ENCODE peak calls at places on chromosome 20, in nine cellular contexts. L is cardiac muscle cell, G is endothelial cell, D is spleen, B is PC-9, E is fibroblast of lung, C is nephron progenitor cell, Q is A549, O is AG09319. I is an unnamed sample.

GRCh38 chr20:49511788-49512525 is 29.5 kb upstream of the KCNB1 start:
- DNase-seq in G (no peak), B (no peak), O (no peak), Q (no peak), L (no peak), C (no peak), D (no peak), E (no peak), I (no peak)

GRCh38 chr20:45983279-45983743 is 11.3 kb upstream of the ZNF335 start:
- DNase-seq in D (no peak), B (no peak), L (no peak), C (no peak), G (no peak), Q (no peak), E (no peak), O (no peak), I (no peak)

GRCh38 chr20:61611401-61611800 is 359.3 kb downstream of the CDH4 start:
- DNase-seq in O (no peak), G (no peak), C (no peak), L (no peak), B (no peak), E (no peak), D (no peak), Q (no peak), I (no peak)

GRCh38 chr20:31708839-31709534 is 13.7 kb downstream of the BCL2L1 start:
- DNase-seq in B (no peak), C (no peak), D (peak), G (no peak), E (no peak), O (no peak), L (no peak), Q (no peak), I (no peak)

GRCh38 chr20:38165089-38165965 is at the start of gene TGM2:
- DNase-seq in D (peak), B (peak), C (peak), O (no peak), G (peak), Q (peak), L (peak), E (peak), I (peak)

GRCh38 chr20:52684911-52685310 is 287.2 kb upstream of the TSHZ2 start:
- DNase-seq in E (no peak), G (no peak), Q (no peak), O (no peak), B (no peak), L (no peak), D (no peak), C (no peak), I (no peak)

GRCh38 chr20:33054381-33054780 is 678 bp downstream of the BPIFB3 start:
- DNase-seq in G (no peak), C (no peak), Q (no peak), O (no peak), B (no peak), E (no peak), D (no peak), L (no peak), I (no peak)

GRCh38 chr20:64238851-64239387 is 16.6 kb upstream of the PCMTD2 start:
- DNase-seq in O (no peak), D (no peak), B (no peak), G (no peak), C (no peak), Q (no peak), L (no peak), E (no peak), I (peak)

GRCh38 chr20:63224272-63225081 is 8.5 kb upstream of the YTHDF1 start:
- DNase-seq in G (no peak), C (no peak), D (no peak), B (peak), E (peak), L (peak), Q (peak), O (no peak), I (no peak)

GRCh38 chr20:62955519-62956386 is 3.2 kb downstream of the SLC17A9 start:
- DNase-seq in E (no peak), D (peak), O (no peak), C (no peak), L (no peak), Q (no peak), G (no peak), B (peak), I (no peak)

GRCh38 chr20:12394786-12395185 is 477.1 kb downstream of the BTBD3 start:
- DNase-seq in O (no peak), Q (no peak), C (no peak), G (no peak), D (no peak), E (no peak), L (peak), B (no peak), I (no peak)

GRCh38 chr20:38173237-38174156 is 8.4 kb upstream of the TGM2 start:
- DNase-seq in C (no peak), G (no peak), L (peak), Q (peak), E (peak), D (no peak), O (peak), B (peak), I (no peak)

GRCh38 chr20:14497004-14497403 is 159.6 kb upstream of the FLRT3 start:
- DNase-seq in G (no peak), C (no peak), L (no peak), Q (no peak), D (no peak), O (no peak), E (no peak), B (no peak), I (no peak)

GRCh38 chr20:59779656-59780380 is 153.6 kb downstream of the SYCP2 start:
- DNase-seq in L (no peak), E (no peak), Q (no peak), B (no peak), G (no peak), O (no peak), C (no peak), D (no peak), I (no peak)

GRCh38 chr20:48189177-48189576 is 403.9 kb upstream of the SULF2 start:
- DNase-seq in G (no peak), B (peak), O (peak), Q (peak), L (peak), C (no peak), D (no peak), E (peak), I (peak)

GRCh38 chr20:35664544-35665206 is at the start of the genes CPNE1 and RBM12:
- DNase-seq in E (peak), C (peak), O (peak), B (peak), G (peak), L (peak), D (peak), Q (peak), I (peak)

GRCh38 chr20:18258126-18258860 is 30.0 kb upstream of the ZNF133 start:
- DNase-seq in G (no peak), D (no peak), B (no peak), Q (no peak), C (no peak), L (no peak), O (no peak), E (no peak), I (no peak)
- TF ChIP-seq CTCF in G (no peak), D (no peak), B (no peak), Q (peak), C (no peak), L (no peak), O (no peak), E (no peak), I (no peak)

DNA sequence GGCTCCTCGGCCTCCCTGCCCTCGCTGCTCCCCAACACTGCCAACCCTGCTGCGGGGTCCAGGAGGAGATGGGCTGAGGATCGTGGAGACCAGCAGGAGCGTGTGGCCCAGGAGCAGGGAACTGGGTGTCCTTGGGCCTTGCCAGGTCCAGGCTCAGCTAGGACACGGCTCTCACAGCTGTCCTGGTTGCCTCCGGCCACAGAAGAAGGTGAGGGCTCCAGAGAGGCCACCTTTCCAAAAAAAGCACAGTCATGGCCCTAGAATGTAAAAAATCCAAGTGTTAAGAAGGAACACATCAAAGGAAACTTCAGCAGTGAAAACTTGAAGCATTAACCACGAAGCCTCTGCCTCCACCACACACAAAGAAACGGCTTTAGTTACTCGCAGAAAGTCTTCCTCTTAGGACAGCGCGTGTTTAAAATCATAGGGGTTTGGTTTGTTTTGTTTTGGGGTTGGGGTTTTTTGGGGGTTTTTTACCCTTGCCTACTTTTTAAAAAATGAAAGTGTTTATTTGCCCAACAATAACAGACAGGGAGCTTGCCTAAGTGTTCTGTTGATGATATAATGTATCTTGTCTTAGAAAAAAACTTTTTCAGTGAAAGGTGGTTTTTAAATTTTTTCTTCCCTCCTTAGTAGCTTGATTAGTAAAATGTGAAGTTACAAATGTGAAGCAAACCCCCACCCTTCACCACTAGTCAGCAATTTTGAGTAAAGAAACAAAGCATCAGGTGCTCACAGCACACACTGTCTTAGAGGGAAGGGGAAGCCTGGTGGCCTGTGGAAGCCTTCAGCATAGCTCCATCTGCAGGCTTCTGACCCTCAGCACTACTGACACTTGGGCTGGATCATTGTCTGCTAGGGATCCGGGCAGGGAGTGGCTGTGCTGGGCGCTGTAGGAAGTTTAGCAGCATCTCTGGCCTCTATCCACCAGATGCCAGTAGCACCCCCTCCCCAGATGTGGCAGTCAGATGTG is 60.0 kb downstream of the PTPN1 start:
- DNase-seq in G (peak), E (peak), B (peak), D (no peak), O (no peak), Q (no peak), L (peak), C (no peak), I (peak)
- TF ChIP-seq CTCF in G (no peak), E (peak), B (peak), D (peak), O (peak), Q (peak), L (peak), C (no peak), I (peak)

DNA sequence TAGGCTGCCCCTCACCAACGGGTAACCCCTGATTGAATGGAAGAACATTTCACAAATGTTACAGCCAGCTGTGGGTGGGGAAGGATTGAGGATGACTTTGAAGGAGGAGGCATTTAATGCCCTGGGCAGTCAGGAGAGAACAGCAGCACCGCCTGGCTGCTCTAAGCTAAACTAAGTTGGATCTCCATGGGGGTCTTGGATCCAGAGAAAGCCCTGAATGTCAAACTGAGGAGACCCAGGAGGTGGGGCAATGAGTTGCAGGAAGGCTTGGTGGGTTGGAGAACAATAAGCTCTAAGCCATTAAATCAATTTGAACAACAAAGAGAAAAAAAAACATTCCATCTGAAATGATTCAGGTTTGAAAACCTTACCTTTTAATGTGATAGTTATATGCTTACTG is 35.4 kb downstream of the TMX4 start:
- DNase-seq in L (no peak), C (no peak), D (no peak), Q (no peak), E (no peak), G (no peak), B (no peak), O (no peak), I (no peak)
- TF ChIP-seq CTCF in L (no peak), C (no peak), D (no peak), Q (no peak), E (no peak), G (no peak), B (no peak), O (no peak), I (no peak)

GRCh38 chr20:17650816-17651760 is 31.0 kb downstream of the RRBP1 start:
- DNase-seq in O (no peak), E (peak), D (peak), L (peak), G (no peak), C (no peak), Q (no peak), B (no peak), I (no peak)

GRCh38 chr20:17653835-17654648 is 28.0 kb downstream of the RRBP1 start:
- DNase-seq in L (no peak), G (no peak), Q (no peak), C (no peak), D (peak), B (no peak), O (no peak), E (no peak), I (no peak)

GRCh38 chr20:17652411-17652810 is 29.6 kb downstream of the RRBP1 start:
- DNase-seq in B (no peak), Q (no peak), D (peak), G (no peak), E (no peak), C (no peak), O (no peak), L (no peak), I (no peak)

GRCh38 chr20:17650301-17650761 is 31.7 kb downstream of the RRBP1 start:
- DNase-seq in E (no peak), L (no peak), G (no peak), O (no peak), D (peak), B (no peak), C (no peak), Q (no peak), I (no peak)

DNA sequence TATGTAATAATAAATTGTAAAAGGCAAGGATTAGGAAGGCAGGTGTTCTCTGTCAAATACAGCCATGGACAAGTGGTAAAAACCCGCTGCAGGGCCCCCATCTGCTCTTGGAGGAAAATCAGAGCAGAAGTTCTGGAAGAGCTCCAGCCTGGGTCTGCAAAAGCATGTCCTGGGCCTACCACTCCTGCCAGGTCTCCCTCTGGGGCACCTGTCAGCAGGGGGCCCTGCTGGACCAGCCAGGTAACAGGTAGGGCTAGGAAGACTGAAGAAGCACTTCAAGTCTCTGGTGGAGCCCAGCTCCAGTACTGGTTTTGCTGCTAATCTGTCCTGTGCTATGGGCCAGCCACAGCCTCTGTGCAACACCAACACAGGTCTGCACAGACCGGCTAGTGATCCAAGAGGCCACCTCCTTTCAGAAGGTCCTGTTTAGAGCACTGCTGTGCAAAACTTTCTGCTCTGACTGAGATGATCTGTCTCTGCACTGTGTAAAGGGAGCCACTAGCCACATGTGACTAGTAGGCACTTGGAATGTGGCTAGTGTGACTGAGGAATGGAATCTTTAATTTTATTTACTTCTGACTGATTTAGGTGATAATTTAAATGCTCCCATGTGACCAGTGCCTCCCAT is 30.2 kb downstream of the RRBP1 start:
- DNase-seq in D (peak), Q (no peak), E (peak), C (no peak), G (no peak), B (peak), O (no peak), L (no peak), I (no peak)
- TF ChIP-seq CTCF in D (no peak), Q (no peak), E (no peak), C (no peak), G (no peak), B (peak), O (no peak), L (no peak), I (peak)

GRCh38 chr20:44145131-44145770 is 41.7 kb downstream of the JPH2 start:
- DNase-seq in Q (no peak), B (no peak), C (no peak), O (no peak), G (no peak), D (no peak), E (no peak), L (no peak), I (no peak)
- TF ChIP-seq CTCF in Q (no peak), B (no peak), C (no peak), O (no peak), G (no peak), D (no peak), E (no peak), L (no peak), I (no peak)

GRCh38 chr20:10169752-10170151 is 48.9 kb upstream of the SNAP25 start:
- DNase-seq in C (no peak), D (no peak), O (no peak), L (no peak), Q (no peak), E (no peak), B (no peak), G (no peak), I (no peak)
- TF ChIP-seq CTCF in C (no peak), D (no peak), O (no peak), L (no peak), Q (no peak), E (no peak), B (no peak), G (no peak), I (no peak)

GRCh38 chr20:57738053-57738452 is 28.2 kb upstream of the PMEPA1 start:
- DNase-seq in B (no peak), E (no peak), L (no peak), G (no peak), D (no peak), C (no peak), Q (no peak), O (no peak), I (no peak)
- TF ChIP-seq CTCF in B (no peak), E (no peak), L (no peak), G (no peak), D (no peak), C (no peak), Q (no peak), O (no peak), I (no peak)

GRCh38 chr20:6140947-6141346 is 18.1 kb upstream of the FERMT1 start:
- DNase-seq in D (no peak), L (no peak), G (no peak), E (no peak), C (no peak), B (no peak), O (no peak), Q (no peak), I (no peak)
- TF ChIP-seq CTCF in D (no peak), L (peak), G (peak), E (no peak), C (no peak), B (peak), O (no peak), Q (no peak), I (peak)

GRCh38 chr20:4469910-4470309 is 251.8 kb upstream of the PRND start:
- DNase-seq in G (no peak), D (no peak), L (no peak), B (no peak), C (no peak), E (no peak), O (no peak), Q (no peak), I (no peak)

GRCh38 chr20:4471221-4471620 is 250.5 kb upstream of the PRND start:
- DNase-seq in D (no peak), G (no peak), L (no peak), O (no peak), E (no peak), Q (no peak), C (no peak), B (no peak), I (no peak)

GRCh38 chr20:4472906-4473305 is 248.8 kb upstream of the PRND start:
- DNase-seq in O (no peak), E (peak), B (no peak), G (no peak), L (no peak), C (no peak), D (no peak), Q (no peak), I (no peak)

GRCh38 chr20:4468114-4468513 is 253.6 kb upstream of the PRND start:
- DNase-seq in C (no peak), Q (no peak), O (no peak), B (no peak), L (no peak), E (no peak), D (no peak), G (no peak), I (no peak)

DNA sequence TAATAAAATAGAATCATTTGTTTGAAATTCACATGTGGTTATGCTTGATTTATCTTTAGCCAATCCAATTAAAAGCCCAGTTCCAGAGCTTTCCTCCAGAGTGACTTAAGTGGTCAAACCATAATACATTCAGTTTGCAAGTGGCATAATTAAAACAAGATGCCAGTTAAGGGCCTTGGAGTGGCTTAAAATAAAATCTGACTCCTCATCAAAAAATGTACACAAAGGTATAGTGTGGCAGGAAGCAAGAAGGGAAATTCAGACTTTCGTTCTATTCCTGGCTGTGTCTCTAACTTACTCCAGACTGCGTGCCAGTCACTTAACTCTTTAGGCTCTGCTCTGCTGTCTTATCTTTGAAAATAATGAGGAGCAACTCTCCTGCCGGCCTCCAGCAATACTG is 251.3 kb upstream of the PRND start:
- DNase-seq in G (no peak), C (no peak), D (no peak), L (no peak), O (peak), E (peak), B (no peak), Q (no peak), I (no peak)
- TF ChIP-seq CTCF in G (no peak), C (no peak), D (no peak), L (no peak), O (peak), E (peak), B (no peak), Q (no peak), I (no peak)

GRCh38 chr20:957544-957943 is 41.4 kb upstream of the ANGPT4 start:
- DNase-seq in L (no peak), G (no peak), B (no peak), Q (peak), D (no peak), E (no peak), O (no peak), C (no peak), I (peak)
- TF ChIP-seq CTCF in L (no peak), G (no peak), B (peak), Q (no peak), D (no peak), E (peak), O (no peak), C (no peak), I (no peak)